ENCODE peak calls at places on chromosomes 5 and 9, in seven cellular contexts. R, S, V, H, E, B and G are unnamed samples.

GRCh38 chr5:103036601-103037000 is 83.3 kb downstream of the GIN1 start:
- DNase-seq in E (no peak), V (no peak), H (no peak), S (no peak), B (peak; percentile 29), R (peak; percentile 39), G (no peak)

GRCh38 chr9:104923740-104924139 is 4.2 kb downstream of the ABCA1 start:
- DNase-seq in B (no peak), V (no peak), H (no peak), S (no peak), R (no peak), E (no peak), G (peak; percentile 46)

GRCh38 chr9:13181652-13182051 is 97.8 kb downstream of the MPDZ start:
- DNase-seq in V (peak; percentile 35), B (peak; percentile 7), H (no peak), E (no peak), R (peak; percentile 5), S (no peak), G (no peak)

GRCh38 chr5:114377946-114378345 is 16.1 kb downstream of the KCNN2 start:
- DNase-seq in R (no peak), B (no peak), S (peak; percentile 25), H (no peak), E (no peak), V (no peak), G (peak; percentile 32)

GRCh38 chr9:131030239-131030977 is 21.4 kb downstream of the LAMC3 start:
- DNase-seq in H (peak; percentile 41), S (no peak), B (no peak), V (no peak), R (no peak), E (no peak), G (no peak)

GRCh38 chr9:109935406-109936087 is 155.5 kb downstream of the PALM2AKAP2 start:
- DNase-seq in V (no peak), R (no peak), B (no peak), H (no peak), E (no peak), S (no peak), G (no peak)

GRCh38 chr5:121366515-121366914 is 485.2 kb upstream of the FTMT start:
- DNase-seq in H (no peak), V (no peak), B (no peak), R (peak; percentile 81), S (no peak), E (no peak), G (no peak)

GRCh38 chr5:168979140-168979539 is 321.8 kb downstream of the SLIT3 start:
- DNase-seq in R (no peak), E (no peak), H (no peak), B (peak; percentile 12), S (no peak), V (no peak), G (no peak)

GRCh38 chr9:6827370-6827949 is 69.7 kb downstream of the KDM4C start:
- DNase-seq in B (peak; percentile 71), R (peak; percentile 58), H (no peak), S (no peak), E (no peak), V (peak; percentile 72), G (no peak)

GRCh38 chr9:19102181-19102630 is 498 bp downstream of the HAUS6 start:
- DNase-seq in B (peak; percentile 28), V (no peak), S (no peak), E (peak; percentile 46), R (no peak), H (peak; percentile 85), G (peak; percentile 54)

GRCh38 chr9:14158911-14159310 is 155.0 kb downstream of the NFIB start:
- DNase-seq in V (no peak), H (no peak), B (peak; percentile 37), R (peak; percentile 60), E (no peak), S (no peak), G (no peak)

GRCh38 chr5:81069965-81070364 is 109.8 kb downstream of the RASGRF2 start:
- DNase-seq in V (no peak), S (no peak), B (no peak), H (no peak), E (no peak), R (no peak), G (no peak)

GRCh38 chr5:135482383-135482933 is 30.3 kb upstream of the TIFAB start:
- DNase-seq in E (no peak), R (no peak), S (no peak), B (no peak), H (no peak), V (no peak), G (peak; percentile 68)

GRCh38 chr5:141508808-141509611 is 20.1 kb downstream of the PCDHGC5 start:
- DNase-seq in V (peak; percentile 93), H (no peak), S (no peak), E (peak; percentile 81), B (peak; percentile 96), R (peak; percentile 97), G (no peak)

GRCh38 chr9:136255896-136256890 is 10.6 kb upstream of the QSOX2 start:
- DNase-seq in S (no peak), V (no peak), B (no peak), E (no peak), H (peak; percentile 59), R (no peak), G (no peak)

GRCh38 chr5:160923927-160924705 is 72.1 kb upstream of the ATP10B start:
- DNase-seq in E (no peak), B (no peak), R (no peak), V (no peak), S (peak; percentile 93), H (no peak), G (no peak)

GRCh38 chr9:111961575-111961974 is 65.0 kb downstream of the UGCG start:
- DNase-seq in H (no peak), E (no peak), B (no peak), V (no peak), R (peak; percentile 56), S (peak; percentile 53), G (no peak)

GRCh38 chr9:124621371-124622328 is 114.5 kb upstream of the NR5A1 start:
- DNase-seq in H (no peak), S (no peak), B (peak; percentile 85), E (no peak), V (no peak), R (peak; percentile 22), G (no peak)

GRCh38 chr9:76519027-76519835 is 60.2 kb downstream of the GCNT1 start:
- DNase-seq in V (no peak), S (no peak), B (no peak), E (no peak), R (no peak), H (no peak), G (no peak)

GRCh38 chr5:18003784-18004183 is 369.5 kb downstream of the TAF11L14 start:
- DNase-seq in S (no peak), H (no peak), V (no peak), R (no peak), B (no peak), E (no peak), G (no peak)

GRCh38 chr9:77912895-77913693 is 118.5 kb downstream of the GNAQ start:
- DNase-seq in E (no peak), H (no peak), V (no peak), B (peak; percentile 44), S (no peak), R (no peak), G (no peak)

DNA sequence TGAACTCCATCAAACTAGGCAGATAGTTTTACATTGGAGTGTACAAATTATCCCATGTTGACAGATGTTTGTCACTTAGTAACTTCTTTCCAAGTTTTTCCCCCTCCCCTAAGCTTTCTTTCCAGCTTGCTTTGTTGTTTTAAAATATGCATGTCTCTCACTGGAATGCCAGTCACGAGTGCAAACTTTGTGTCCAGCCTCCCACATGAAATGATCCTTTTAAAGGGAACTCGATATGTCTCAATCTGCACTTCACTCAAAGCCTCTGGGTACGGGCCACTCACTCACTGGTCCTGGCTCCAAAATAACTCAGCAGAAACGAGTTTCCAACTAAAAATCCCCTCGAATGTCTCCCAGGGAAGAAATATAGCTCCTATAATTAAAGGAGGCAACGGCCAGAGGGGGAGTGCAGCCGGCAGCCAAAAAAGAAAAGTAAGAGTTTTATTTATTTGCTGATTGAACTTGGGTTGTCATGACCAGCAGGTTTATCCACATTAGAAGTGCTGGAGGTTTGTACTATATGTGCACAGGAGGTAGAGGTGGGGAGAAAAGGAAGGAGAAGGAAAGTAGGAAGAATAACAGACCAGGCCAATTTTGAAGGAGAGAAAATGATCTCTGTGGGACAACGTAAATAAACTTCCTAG is 17.5 kb downstream of the NR2F1 start:
- DNase-seq in B (no peak), S (no peak), E (no peak), R (peak; percentile 83), V (no peak), H (no peak), G (no peak)
- H3K27me3 ChIP-seq in B (peaks cover 100% of the 10 kb centered on the region), S (peaks cover 4% of the 10 kb centered on the region), E (peaks cover 6% of the 10 kb centered on the region), R (no peaks in the 10 kb centered on the region), V (peaks cover 74% of the 10 kb centered on the region), H (peaks cover 86% of the 10 kb centered on the region), G (peaks cover 7% of the 10 kb centered on the region)

DNA sequence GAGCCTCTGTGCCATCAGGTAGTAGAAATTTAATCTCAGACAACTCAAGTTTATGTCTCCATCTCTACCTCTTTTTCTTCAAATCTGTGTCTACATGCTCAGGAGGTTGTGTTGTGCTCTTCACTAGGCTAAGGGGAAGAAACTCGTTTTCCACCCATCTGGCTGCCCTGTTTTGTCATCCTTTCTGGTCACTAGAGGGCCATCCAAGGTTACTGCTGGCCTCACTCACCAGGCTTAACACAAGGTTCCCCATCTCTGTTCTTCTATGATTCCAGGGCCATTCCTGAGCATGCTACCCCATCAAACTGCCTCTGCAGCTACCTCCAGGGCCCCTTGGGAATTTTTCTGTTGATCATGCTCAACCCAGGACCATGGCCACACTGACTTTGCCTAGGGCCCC is 213.3 kb upstream of the FBXL7 start:
- DNase-seq in B (peak; percentile 47), E (no peak), R (no peak), H (no peak), V (no peak), S (no peak), G (no peak)
- H3K27me3 ChIP-seq in B (no peaks in the 10 kb centered on the region), E (no peaks in the 10 kb centered on the region), R (no peaks in the 10 kb centered on the region), H (no peaks in the 10 kb centered on the region), V (no peaks in the 10 kb centered on the region), S (no peaks in the 10 kb centered on the region), G (no peaks in the 10 kb centered on the region)

GRCh38 chr9:132108728-132109127 is 29.1 kb upstream of the MED27 start:
- DNase-seq in R (no peak), V (no peak), B (no peak), S (no peak), H (no peak), E (no peak), G (no peak)
- H3K27me3 ChIP-seq in R (peaks cover 8% of the 10 kb centered on the region), V (no peaks in the 10 kb centered on the region), B (peaks cover 25% of the 10 kb centered on the region), S (no peaks in the 10 kb centered on the region), H (no peaks in the 10 kb centered on the region), E (peaks cover 3% of the 10 kb centered on the region), G (no peaks in the 10 kb centered on the region)

DNA sequence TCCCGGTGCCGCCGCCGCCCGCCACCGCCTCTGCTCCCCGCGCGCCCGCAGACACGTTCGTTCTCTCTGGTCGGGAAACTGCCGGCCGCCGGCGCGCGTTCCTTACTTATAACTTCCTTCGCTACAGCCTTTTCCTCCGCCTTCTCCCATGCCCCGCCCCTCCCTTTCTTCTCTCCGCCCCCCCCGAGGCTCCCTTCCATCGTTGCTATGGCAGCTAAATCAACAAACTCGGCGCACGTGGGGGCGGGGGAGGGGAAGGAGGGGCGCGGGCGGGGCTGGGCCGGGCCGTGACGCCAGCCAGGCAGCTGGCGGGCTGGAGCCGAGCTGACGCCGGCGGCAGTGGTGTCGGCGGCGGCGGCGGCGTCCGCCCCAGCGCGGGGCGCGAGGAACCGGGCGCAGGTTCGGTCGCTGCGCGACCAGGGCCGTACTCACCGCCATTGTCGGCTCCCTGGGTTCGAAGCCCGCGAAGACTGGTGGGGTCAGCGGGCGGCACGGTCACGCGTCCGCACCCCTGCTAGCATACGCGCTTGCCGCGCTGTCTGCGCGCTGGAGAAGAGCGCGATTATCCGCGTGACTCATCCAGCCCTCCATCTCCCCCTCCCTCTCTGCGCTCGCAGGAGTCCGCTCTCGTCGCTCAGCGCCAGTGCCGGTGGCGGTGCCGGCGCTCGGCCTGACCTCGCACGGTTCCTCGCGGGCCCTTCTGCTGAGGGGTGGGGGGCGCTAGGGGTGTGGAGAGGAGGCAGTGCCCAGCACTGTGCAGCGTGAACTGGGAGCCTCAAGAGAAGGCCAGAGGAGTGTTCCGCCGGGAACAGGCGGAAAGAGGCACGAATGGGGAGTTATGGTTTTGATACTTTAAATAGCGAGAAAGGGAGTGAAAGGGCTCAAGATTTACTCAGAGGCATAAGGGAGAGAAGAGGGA is at the start of gene KLF4:
- DNase-seq in B (peak; percentile 97), H (peak; percentile 96), E (peak; percentile 92), R (peak; percentile 97), S (peak; percentile 91), V (peak; percentile 95), G (peak; percentile 89)
- H3K27me3 ChIP-seq in B (peaks cover 92% of the 10 kb centered on the region), H (no peaks in the 10 kb centered on the region), E (no peaks in the 10 kb centered on the region), R (no peaks in the 10 kb centered on the region), S (no peaks in the 10 kb centered on the region), V (peaks cover 58% of the 10 kb centered on the region), G (peaks cover 4% of the 10 kb centered on the region)